ENCODE peak calls at places on chromosome 20, in five cellular contexts. B, N, X, D and M are unnamed samples.

GRCh38 chr20:62294516-62294915 is 8.3 kb upstream of the ADRM1 start:
- DNase-seq in B (no peak), N (no peak), X (no peak), D (no peak), M (no peak)

GRCh38 chr20:44773070-44773829 is 27.6 kb downstream of the KCNK15 start:
- DNase-seq in B (no peak), N (no peak), X (no peak), D (no peak), M (no peak)

GRCh38 chr20:58719258-58719657 is 26.7 kb downstream of the NPEPL1 start:
- DNase-seq in B (peak; percentile 2), N (no peak), X (no peak), D (no peak), M (peak; percentile 0)

GRCh38 chr20:20463933-20464374 is 96.0 kb downstream of the INSM1 start:
- DNase-seq in B (peak; percentile 61), N (no peak), X (no peak), D (no peak), M (no peak)

GRCh38 chr20:23340524-23340923 is 10.1 kb upstream of the NXT1 start:
- DNase-seq in B (peak; percentile 74), N (peak; percentile 77), X (peak; percentile 67), D (peak; percentile 54), M (peak; percentile 81)

GRCh38 chr20:24007073-24007595 is 18.6 kb upstream of the GGTLC1 start:
- DNase-seq in B (no peak), N (no peak), X (no peak), D (no peak), M (no peak)

GRCh38 chr20:58571341-58571941 is 56.2 kb upstream of the APCDD1L start:
- DNase-seq in B (no peak), N (no peak), X (no peak), D (no peak), M (no peak)

GRCh38 chr20:62963614-62964397 is 11.3 kb downstream of the SLC17A9 start:
- DNase-seq in B (no peak), N (no peak), X (no peak), D (no peak), M (no peak)

GRCh38 chr20:17627101-17627950 is 54.7 kb downstream of the RRBP1 start:
- DNase-seq in B (no peak), N (no peak), X (no peak), D (no peak), M (peak; percentile 92)

GRCh38 chr20:61933481-61933950 is 132.2 kb downstream of the TAF4 start:
- DNase-seq in B (peak; percentile 8), N (no peak), X (no peak), D (no peak), M (no peak)

GRCh38 chr20:32236819-32237218 is 29.1 kb downstream of the POFUT1 start:
- DNase-seq in B (no peak), N (no peak), X (no peak), D (no peak), M (no peak)

GRCh38 chr20:32442630-32443029 is 84.5 kb downstream of the ASXL1 start:
- DNase-seq in B (no peak), N (no peak), X (no peak), D (no peak), M (no peak)

GRCh38 chr20:42138711-42139110 is 520.5 kb upstream of the CHD6 start:
- DNase-seq in B (no peak), N (no peak), X (no peak), D (no peak), M (no peak)

GRCh38 chr20:24704899-24705298 is 235.5 kb downstream of the SYNDIG1 start:
- DNase-seq in B (no peak), N (no peak), X (no peak), D (no peak), M (no peak)

GRCh38 chr20:31517373-31517772 is 3.1 kb downstream of the HM13 start:
- DNase-seq in B (peak; percentile 54), N (peak; percentile 91), X (peak; percentile 57), D (peak; percentile 41), M (peak; percentile 55)

GRCh38 chr20:50913976-50914375 is 17.3 kb downstream of the ADNP start:
- DNase-seq in B (no peak), N (no peak), X (no peak), D (no peak), M (peak; percentile 31)

GRCh38 chr20:28616354-28616753 is 2641.1 kb upstream of the DEFB115 start:
- DNase-seq in B (no peak), N (no peak), X (no peak), D (no peak), M (no peak)

GRCh38 chr20:58130574-58130973 is 97.9 kb downstream of the ANKRD60 start:
- DNase-seq in B (no peak), N (no peak), X (no peak), D (no peak), M (no peak)

GRCh38 chr20:41014557-41015088 is 14.0 kb upstream of the TOP1 start:
- DNase-seq in B (no peak), N (peak; percentile 49), X (no peak), D (no peak), M (no peak)

GRCh38 chr20:46544576-46544975 is 5.9 kb downstream of the OCSTAMP start:
- DNase-seq in B (no peak), N (peak; percentile 39), X (no peak), D (no peak), M (peak; percentile 64)
- TF ChIP-seq CTCF in B (no peak), N (peak; percentile 79), X (peak; percentile 19), D (no peak), M (peak; percentile 13)

GRCh38 chr20:35339007-35339406 is 46.8 kb upstream of the FAM83C start:
- DNase-seq in B (no peak), N (no peak), X (no peak), D (no peak), M (no peak)
- TF ChIP-seq MAX in B (no peak), N (no peak), X (peak; percentile 23), D (no peak), M (no peak)

DNA sequence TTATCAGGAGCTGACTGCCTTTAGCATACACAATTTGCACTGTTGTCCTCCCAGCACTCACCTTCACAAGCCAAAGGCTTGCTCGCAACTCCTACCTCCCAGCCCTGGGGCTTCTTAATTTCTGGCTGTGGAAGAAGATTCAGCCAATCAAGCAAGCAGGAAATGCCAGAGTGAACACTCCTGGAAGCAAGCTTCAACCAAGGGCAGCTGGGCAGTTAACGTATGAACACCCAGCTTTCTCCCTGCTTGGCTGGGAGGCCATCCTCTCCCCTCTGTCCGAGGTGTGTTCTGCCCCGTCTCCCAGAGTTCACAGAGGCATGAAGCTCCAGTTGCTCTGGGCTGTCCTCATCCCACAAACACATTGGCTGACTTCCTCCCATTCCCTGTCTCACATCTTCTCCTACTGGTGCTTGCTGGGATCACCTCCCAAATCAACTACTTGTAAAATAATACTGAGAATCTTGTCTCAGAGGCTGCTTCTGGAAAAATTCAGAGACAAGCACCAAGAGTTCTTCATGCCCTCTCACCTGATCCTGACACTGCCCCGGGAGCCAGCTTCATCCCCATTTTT is 15.3 kb upstream of the SRSF6 start:
- DNase-seq in B (no peak), N (peak; percentile 42), X (no peak), D (no peak), M (no peak)
- TF ChIP-seq CTCF in B (no peak), N (peak; percentile 50), X (peak; percentile 18), D (peak; percentile 22), M (no peak)

DNA sequence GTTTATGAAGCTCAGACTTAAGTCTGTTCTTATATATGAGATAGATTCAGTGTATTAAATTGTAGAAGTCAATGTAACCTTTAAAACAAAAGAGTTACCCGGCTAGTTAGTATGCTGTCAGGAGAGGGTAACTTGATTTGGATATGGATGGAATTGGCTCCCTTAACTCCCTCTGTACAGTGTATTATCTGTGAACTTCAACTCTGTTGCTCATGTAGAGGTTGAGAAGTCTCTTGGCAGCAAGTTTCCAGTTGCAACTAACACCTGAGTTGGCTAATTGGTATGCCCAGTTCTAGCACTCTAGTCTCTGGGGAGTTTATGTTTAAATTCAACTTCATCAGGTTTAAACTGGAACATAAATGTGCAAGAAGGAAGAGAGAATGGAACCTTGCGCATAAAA is 111.0 kb downstream of the NCOA3 start:
- DNase-seq in B (no peak), N (no peak), X (no peak), D (no peak), M (no peak)
- TF ChIP-seq MAX in B (no peak), N (no peak), X (no peak), D (no peak), M (no peak)

DNA sequence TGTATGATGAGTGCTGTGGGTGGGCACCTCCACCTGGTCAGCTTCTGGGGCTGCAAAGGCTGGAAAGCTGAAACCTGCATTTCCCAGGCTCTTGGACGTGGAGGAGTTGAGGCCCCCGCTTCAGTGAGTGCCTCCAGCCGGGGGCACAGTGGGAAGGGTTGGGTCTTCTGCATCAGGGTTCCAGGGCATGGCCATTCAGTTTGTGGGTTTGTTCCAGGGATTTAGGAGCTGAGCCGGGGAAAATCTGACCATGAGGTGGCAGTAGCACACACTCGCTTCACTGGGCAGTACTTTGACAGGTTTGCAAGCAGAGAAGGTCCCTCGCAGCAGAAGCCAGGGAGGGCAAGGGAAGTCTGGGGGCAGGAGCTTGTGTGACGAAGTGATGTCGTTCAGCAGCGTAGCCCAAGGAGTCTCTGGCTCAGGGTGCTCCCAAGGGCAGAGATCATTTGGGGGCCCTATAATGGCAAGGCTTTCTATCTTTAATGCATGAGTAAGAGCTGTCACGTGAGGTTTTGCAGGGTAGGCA is 69.5 kb upstream of the SULF2 start:
- DNase-seq in B (peak; percentile 71), N (peak; percentile 69), X (peak; percentile 58), D (peak; percentile 58), M (peak; percentile 71)
- TF ChIP-seq CTCF in B (peak; percentile 29), N (peak; percentile 95), X (peak; percentile 48), D (peak; percentile 61), M (peak; percentile 53)

GRCh38 chr20:5154543-5154925 is 27.7 kb downstream of the CDS2 start:
- DNase-seq in B (no peak), N (no peak), X (no peak), D (no peak), M (no peak)

GRCh38 chr20:5153152-5153467 is 26.3 kb downstream of the CDS2 start:
- DNase-seq in B (no peak), N (no peak), X (no peak), D (no peak), M (no peak)

GRCh38 chr20:5156670-5157448 is 30.1 kb downstream of the CDS2 start:
- DNase-seq in B (no peak), N (peak; percentile 70), X (no peak), D (peak; percentile 60), M (no peak)

GRCh38 chr20:5150226-5151076 is 23.6 kb downstream of the CDS2 start:
- DNase-seq in B (no peak), N (peak; percentile 96), X (no peak), D (no peak), M (no peak)

DNA sequence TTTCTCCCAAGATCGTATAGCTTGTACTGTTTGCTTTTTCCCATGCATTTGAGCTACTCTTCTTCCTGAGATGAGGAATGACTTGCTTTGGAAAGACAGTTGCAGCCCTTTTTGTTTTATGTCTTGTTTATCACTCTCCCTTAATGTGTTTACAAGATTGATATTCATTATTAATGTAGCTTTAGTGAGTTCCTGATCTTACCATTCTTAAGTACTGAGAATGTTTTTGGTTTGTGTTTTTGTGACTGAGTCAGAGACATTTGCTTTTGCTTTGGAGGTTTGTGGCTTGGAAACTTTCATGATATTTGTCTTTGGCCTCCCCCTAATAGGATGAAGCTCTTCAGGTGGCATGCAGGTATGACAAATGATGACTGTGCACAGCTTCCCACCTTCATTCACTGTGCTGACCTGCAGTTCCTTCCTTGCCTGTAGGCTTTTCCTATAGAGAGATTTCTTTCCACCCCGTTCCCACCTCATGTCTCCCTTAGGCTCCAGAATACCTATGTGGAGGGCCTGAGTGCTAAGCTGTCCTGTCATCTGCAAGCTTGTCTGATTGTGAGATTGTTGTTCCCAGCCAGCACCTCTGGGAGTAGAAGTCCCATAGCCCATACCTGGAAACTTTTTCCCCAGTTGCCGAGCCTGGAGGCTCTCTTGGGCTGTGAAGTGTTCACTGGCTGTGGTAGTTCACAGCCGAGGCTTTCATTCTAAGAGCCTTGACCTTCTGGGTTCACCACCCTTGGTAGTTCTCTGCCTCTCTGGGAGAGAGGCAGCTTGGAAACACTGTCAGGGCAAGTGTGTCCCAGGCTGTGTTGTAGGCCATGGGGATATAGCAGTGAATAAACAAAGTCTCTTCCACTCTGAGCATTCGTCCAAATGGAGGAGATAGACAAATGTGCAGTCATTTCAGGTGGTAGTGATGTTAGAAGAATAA is 27.1 kb downstream of the CDS2 start:
- DNase-seq in B (no peak), N (peak; percentile 57), X (no peak), D (peak; percentile 63), M (no peak)
- TF ChIP-seq MAX in B (no peak), N (no peak), X (no peak), D (peak; percentile 65), M (no peak)